ENCODE peak calls at places on chromosome 13, in ten cellular contexts. S is HFFc6, E is heart left ventricle, Y is nephron progenitor cell, G is IMR-90, J is HCT116, M is psoas muscle, R is left ventricle myocardium inferior, A is upper lobe of right lung, N is transverse colon. F is an unnamed sample.

GRCh38 chr13:109144693-109145437 is 515.5 kb downstream of the MYO16 start:
- DNase-seq in S (no peak), E (no peak), Y (no peak), G (no peak), J (no peak), M (no peak), R (no peak), A (no peak), N (no peak), F (no peak)

GRCh38 chr13:97855570-97855970 is 97.9 kb upstream of the IPO5 start:
- DNase-seq in S (peak), E (no peak), Y (peak), G (peak), J (peak), M (no peak), R (no peak), A (no peak), N (peak), F (peak)

GRCh38 chr13:35979378-35979911 is 151.7 kb downstream of the DCLK1 start:
- DNase-seq in S (peak), E (no peak), Y (no peak), G (peak), J (no peak), M (peak), R (peak), A (no peak), N (peak), F (no peak)

GRCh38 chr13:45879666-45880065 is 28.1 kb upstream of the SIAH3 start:
- DNase-seq in S (no peak), E (no peak), Y (peak), G (no peak), J (peak), M (peak), R (peak), A (no peak), N (peak), F (no peak)

GRCh38 chr13:102897371-102898138 is 51.7 kb downstream of the ERCC5 start:
- DNase-seq in S (no peak), E (peak), Y (no peak), G (no peak), J (no peak), M (peak), R (peak), A (no peak), N (no peak), F (no peak)

GRCh38 chr13:93558637-93559036 is 332.0 kb downstream of the GPC6 start:
- DNase-seq in S (no peak), E (no peak), Y (no peak), G (peak), J (no peak), M (no peak), R (no peak), A (no peak), N (no peak), F (no peak)

GRCh38 chr13:75365724-75366173 is 116.2 kb downstream of the TBC1D4 start:
- DNase-seq in S (peak), E (no peak), Y (no peak), G (peak), J (peak), M (no peak), R (no peak), A (no peak), N (no peak), F (peak)

GRCh38 chr13:19810996-19811881 is 28.5 kb upstream of the PSPC1 start:
- DNase-seq in S (peak), E (no peak), Y (no peak), G (peak), J (no peak), M (no peak), R (no peak), A (peak), N (no peak), F (no peak)

GRCh38 chr13:41707192-41707858 is 250.0 kb downstream of the RGCC start:
- DNase-seq in S (no peak), E (no peak), Y (no peak), G (no peak), J (no peak), M (no peak), R (no peak), A (no peak), N (no peak), F (no peak)

GRCh38 chr13:110266983-110267382 is 40.0 kb downstream of the COL4A1 start:
- DNase-seq in S (no peak), E (no peak), Y (peak), G (no peak), J (no peak), M (no peak), R (no peak), A (no peak), N (no peak), F (no peak)

GRCh38 chr13:28583661-28584091 is 75.3 kb upstream of the POMP start:
- DNase-seq in S (no peak), E (no peak), Y (no peak), G (peak), J (no peak), M (no peak), R (no peak), A (no peak), N (no peak), F (no peak)

GRCh38 chr13:97068146-97068545 is 73.9 kb upstream of the OXGR1 start:
- DNase-seq in S (no peak), E (no peak), Y (no peak), G (peak), J (no peak), M (no peak), R (no peak), A (no peak), N (no peak), F (no peak)

GRCh38 chr13:98370806-98371553 is 193.9 kb upstream of the RNF113B start:
- DNase-seq in S (peak), E (no peak), Y (no peak), G (peak), J (no peak), M (peak), R (peak), A (no peak), N (peak), F (no peak)

GRCh38 chr13:73194310-73194709 is 135.5 kb downstream of the KLF5 start:
- DNase-seq in S (no peak), E (no peak), Y (no peak), G (no peak), J (no peak), M (no peak), R (no peak), A (no peak), N (peak), F (no peak)

GRCh38 chr13:110397445-110397844 is 90.4 kb downstream of the COL4A2 start:
- DNase-seq in S (no peak), E (no peak), Y (no peak), G (peak), J (no peak), M (no peak), R (no peak), A (no peak), N (no peak), F (no peak)

GRCh38 chr13:23418776-23419683 is 14.5 kb downstream of the SACS start:
- DNase-seq in S (no peak), E (no peak), Y (no peak), G (no peak), J (no peak), M (no peak), R (no peak), A (no peak), N (no peak), F (no peak)

GRCh38 chr13:113623491-113624234 is 34.3 kb downstream of the ATP4B start:
- DNase-seq in S (peak), E (peak), Y (no peak), G (no peak), J (no peak), M (peak), R (peak), A (no peak), N (no peak), F (no peak)

GRCh38 chr13:73521291-73521626 is 462.5 kb downstream of the KLF5 start:
- DNase-seq in S (no peak), E (no peak), Y (no peak), G (no peak), J (no peak), M (no peak), R (no peak), A (no peak), N (no peak), F (no peak)

GRCh38 chr13:87656311-87656710 is 14.9 kb upstream of the SLITRK5 start:
- DNase-seq in S (no peak), E (no peak), Y (no peak), G (no peak), J (no peak), M (no peak), R (no peak), A (no peak), N (no peak), F (no peak)

GRCh38 chr13:114109646-114110045 is 22.8 kb downstream of the RASA3 start:
- DNase-seq in S (no peak), E (peak), Y (no peak), G (no peak), J (no peak), M (peak), R (no peak), A (peak), N (peak), F (no peak)

GRCh38 chr13:99258210-99258860 is at the start of gene GPR18:
- DNase-seq in S (no peak), E (no peak), Y (no peak), G (peak), J (no peak), M (no peak), R (no peak), A (no peak), N (no peak), F (peak)

GRCh38 chr13:32426191-32426980 is 1.5 kb downstream of the N4BP2L1 start:
- DNase-seq in S (no peak), E (no peak), Y (no peak), G (no peak), J (no peak), M (no peak), R (no peak), A (no peak), N (peak), F (peak)

GRCh38 chr13:32852568-32852967 is 163.7 kb upstream of the KL start:
- DNase-seq in S (no peak), E (no peak), Y (no peak), G (peak), J (no peak), M (no peak), R (no peak), A (no peak), N (no peak), F (no peak)

GRCh38 chr13:41694902-41695301 is 237.6 kb downstream of the RGCC start:
- DNase-seq in S (peak), E (no peak), Y (no peak), G (peak), J (peak), M (peak), R (peak), A (no peak), N (peak), F (peak)

GRCh38 chr13:43432948-43433347 is 353.8 kb downstream of the ENOX1 start:
- DNase-seq in S (no peak), E (no peak), Y (no peak), G (no peak), J (no peak), M (no peak), R (no peak), A (no peak), N (no peak), F (no peak)

GRCh38 chr13:45412274-45413049 is 5.7 kb downstream of the SLC25A30 start:
- DNase-seq in S (no peak), E (no peak), Y (no peak), G (peak), J (no peak), M (no peak), R (no peak), A (no peak), N (no peak), F (no peak)

GRCh38 chr13:40165533-40165932 is 500.9 kb downstream of the FOXO1 start:
- DNase-seq in S (no peak), E (no peak), Y (no peak), G (no peak), J (no peak), M (no peak), R (no peak), A (no peak), N (no peak), F (no peak)

GRCh38 chr13:43545317-43545874 is 241.4 kb downstream of the ENOX1 start:
- DNase-seq in S (no peak), E (no peak), Y (no peak), G (no peak), J (no peak), M (no peak), R (peak), A (no peak), N (no peak), F (no peak)

GRCh38 chr13:98503175-98504028 is 73.5 kb downstream of the STK24 start:
- DNase-seq in S (no peak), E (no peak), Y (no peak), G (peak), J (no peak), M (no peak), R (no peak), A (peak), N (no peak), F (no peak)

GRCh38 chr13:27663947-27664346 is 42.3 kb downstream of the POLR1D start:
- DNase-seq in S (no peak), E (no peak), Y (no peak), G (no peak), J (no peak), M (no peak), R (no peak), A (no peak), N (no peak), F (no peak)

GRCh38 chr13:93235258-93236015 is 8.8 kb downstream of the GPC6 start:
- DNase-seq in S (peak), E (no peak), Y (no peak), G (peak), J (no peak), M (no peak), R (no peak), A (no peak), N (no peak), F (no peak)

GRCh38 chr13:29059837-29060236 is 239.7 kb downstream of the MTUS2 start:
- DNase-seq in S (no peak), E (peak), Y (no peak), G (no peak), J (no peak), M (peak), R (peak), A (no peak), N (no peak), F (no peak)

GRCh38 chr13:113882266-113882627 is 18.4 kb upstream of the GAS6 start:
- DNase-seq in S (no peak), E (peak), Y (no peak), G (no peak), J (no peak), M (peak), R (peak), A (no peak), N (no peak), F (no peak)

GRCh38 chr13:94800423-94800822 is 88.1 kb upstream of the SOX21 start:
- DNase-seq in S (no peak), E (no peak), Y (no peak), G (no peak), J (no peak), M (no peak), R (no peak), A (no peak), N (no peak), F (no peak)
- TF ChIP-seq CTCF in S (peak), E (no peak), Y (no peak), G (no peak), J (no peak), M (no peak), R (no peak), A (no peak), N (no peak), F (no peak)

GRCh38 chr13:30212256-30212655 is 95.1 kb downstream of the KATNAL1 start:
- DNase-seq in S (no peak), E (no peak), Y (no peak), G (no peak), J (no peak), M (no peak), R (no peak), A (no peak), N (no peak), F (no peak)
- TF ChIP-seq CTCF in S (no peak), E (no peak), Y (no peak), G (no peak), J (no peak), M (no peak), R (no peak), A (no peak), N (no peak), F (no peak)

DNA sequence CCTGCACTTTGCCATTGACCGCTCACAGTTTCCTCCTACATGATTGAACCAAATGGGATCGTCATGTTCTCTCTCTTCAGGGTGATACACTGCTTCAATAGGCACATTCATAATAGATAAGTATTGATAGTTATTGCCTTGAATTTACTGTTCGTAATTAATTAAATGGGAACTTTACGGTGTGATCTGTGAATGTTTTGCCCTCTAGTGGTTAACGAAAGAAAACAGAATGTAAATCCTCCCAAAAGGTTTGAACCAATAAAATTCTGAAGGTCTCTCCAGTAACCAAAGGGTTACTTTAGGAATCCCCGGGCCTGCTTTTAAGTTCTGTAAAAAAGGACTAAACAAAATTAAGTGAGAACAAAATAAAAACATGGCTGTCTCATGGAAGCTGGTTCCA is 389.3 kb downstream of the DACH1 start:
- DNase-seq in S (no peak), E (no peak), Y (no peak), G (no peak), J (peak), M (no peak), R (no peak), A (no peak), N (no peak), F (no peak)
- TF ChIP-seq CTCF in S (peak), E (no peak), Y (peak), G (peak), J (peak), M (no peak), R (peak), A (peak), N (no peak), F (no peak)

DNA sequence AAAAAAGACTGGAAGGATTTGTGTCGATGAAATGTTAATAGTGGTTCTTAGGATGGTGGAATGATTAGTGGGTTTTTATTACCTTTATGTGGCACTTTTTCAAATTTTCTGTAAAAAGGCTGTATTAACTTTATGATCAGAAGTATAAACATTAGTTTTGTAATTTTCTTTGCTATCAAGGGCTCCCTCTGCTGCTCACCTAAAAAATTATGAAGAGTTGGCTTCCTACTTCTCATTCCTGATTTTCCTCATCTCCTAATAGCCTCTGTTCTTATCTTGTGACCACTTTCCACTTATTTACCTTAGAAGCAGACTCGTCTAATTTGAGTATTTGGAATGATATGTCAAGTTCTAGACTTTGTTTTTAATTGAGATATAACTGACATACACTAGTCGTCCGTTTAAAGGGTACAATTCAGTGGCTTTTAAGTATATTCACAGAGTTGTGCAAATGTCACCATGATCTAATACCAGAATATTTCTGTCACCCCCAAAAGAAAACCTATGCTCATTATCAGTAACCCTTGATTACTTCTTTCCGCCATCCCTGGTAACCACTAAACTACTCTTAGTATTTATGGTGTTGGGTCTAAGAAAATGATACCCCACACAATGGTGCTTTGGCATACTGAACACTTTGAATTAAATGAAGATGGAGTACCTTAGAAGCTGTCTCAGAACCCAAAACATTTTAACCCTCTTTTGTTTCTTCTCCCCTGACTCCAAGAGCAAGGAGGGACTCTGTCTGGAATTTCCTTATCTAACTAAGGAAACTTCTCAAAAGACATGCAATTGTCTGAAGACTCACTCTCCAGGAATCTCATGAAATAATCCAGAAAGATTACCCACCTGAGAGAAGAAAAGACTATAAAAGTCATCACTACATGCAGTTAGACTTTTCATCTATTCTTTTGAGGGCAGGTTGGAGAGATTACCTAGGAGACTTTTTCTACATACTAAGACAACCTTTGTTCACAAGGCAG is 311.3 kb downstream of the DLEU7 start:
- DNase-seq in S (peak), E (no peak), Y (no peak), G (peak), J (peak), M (no peak), R (no peak), A (no peak), N (no peak), F (no peak)
- TF ChIP-seq CTCF in S (peak), E (peak), Y (no peak), G (peak), J (peak), M (peak), R (peak), A (peak), N (peak), F (no peak)

GRCh38 chr13:111964411-111965035 is 102.4 kb upstream of the SOX1 start:
- DNase-seq in S (no peak), E (no peak), Y (no peak), G (no peak), J (no peak), M (no peak), R (no peak), A (no peak), N (no peak), F (no peak)
- TF ChIP-seq CTCF in S (no peak), E (no peak), Y (no peak), G (no peak), J (no peak), M (no peak), R (no peak), A (no peak), N (no peak), F (no peak)

GRCh38 chr13:34153428-34154180 is 335.7 kb downstream of the RFC3 start:
- DNase-seq in S (no peak), E (no peak), Y (no peak), G (no peak), J (no peak), M (no peak), R (no peak), A (no peak), N (no peak), F (no peak)
- TF ChIP-seq CTCF in S (no peak), E (no peak), Y (no peak), G (no peak), J (no peak), M (no peak), R (no peak), A (no peak), N (no peak), F (no peak)

GRCh38 chr13:66397133-66397532 is 833.0 kb downstream of the PCDH9 start:
- DNase-seq in S (no peak), E (no peak), Y (no peak), G (no peak), J (no peak), M (no peak), R (no peak), A (no peak), N (no peak), F (no peak)
- TF ChIP-seq CTCF in S (no peak), E (no peak), Y (no peak), G (no peak), J (no peak), M (no peak), R (no peak), A (no peak), N (no peak), F (no peak)

GRCh38 chr13:77521595-77522367 is 13.7 kb upstream of the SCEL start:
- DNase-seq in S (no peak), E (no peak), Y (no peak), G (no peak), J (no peak), M (no peak), R (no peak), A (peak), N (no peak), F (no peak)
- TF ChIP-seq CTCF in S (no peak), E (no peak), Y (no peak), G (no peak), J (no peak), M (no peak), R (no peak), A (no peak), N (no peak), F (no peak)

GRCh38 chr13:111505175-111505777 is 184.8 kb downstream of the TEX29 start:
- DNase-seq in S (no peak), E (no peak), Y (peak), G (no peak), J (peak), M (no peak), R (no peak), A (no peak), N (no peak), F (no peak)
- TF ChIP-seq CTCF in S (peak), E (peak), Y (peak), G (no peak), J (peak), M (peak), R (peak), A (no peak), N (no peak), F (peak)

F was measured in GM20000.